ENCODE peak calls at places on chromosomes 12 and 14, in six cellular contexts. One of them, this sample, is unnamed.

GRCh38 chr14:101494826-101495225 is 66.5 kb upstream of the DIO3 start:
- DNase-seq in breast epithelium: no peak
- DNase-seq in suprapubic skin: peak
- DNase-seq in adrenal gland: no peak
- DNase-seq in dorsolateral prefrontal cortex: peak
- DNase-seq in lung: no peak
- DNase-seq in this sample: peak

GRCh38 chr14:59277659-59278058 is 89.2 kb downstream of the DAAM1 start:
- DNase-seq in breast epithelium: no peak
- DNase-seq in suprapubic skin: no peak
- DNase-seq in adrenal gland: no peak
- DNase-seq in lung: no peak
- DNase-seq in dorsolateral prefrontal cortex: no peak
- DNase-seq in this sample: no peak

GRCh38 chr12:124720019-124720686 is 143.5 kb downstream of the SCARB1 start:
- DNase-seq in lung: no peak
- DNase-seq in adrenal gland: peak
- DNase-seq in breast epithelium: peak
- DNase-seq in dorsolateral prefrontal cortex: no peak
- DNase-seq in suprapubic skin: no peak
- DNase-seq in this sample: no peak

GRCh38 chr12:17276196-17276595 is 670.2 kb upstream of the LMO3 start:
- DNase-seq in lung: no peak
- DNase-seq in adrenal gland: no peak
- DNase-seq in suprapubic skin: no peak
- DNase-seq in dorsolateral prefrontal cortex: no peak
- DNase-seq in breast epithelium: no peak
- DNase-seq in this sample: no peak

GRCh38 chr14:105151838-105152793 is 16.5 kb downstream of the JAG2 start:
- DNase-seq in lung: no peak
- DNase-seq in suprapubic skin: no peak
- DNase-seq in dorsolateral prefrontal cortex: no peak
- DNase-seq in adrenal gland: no peak
- DNase-seq in breast epithelium: no peak
- DNase-seq in this sample: no peak

GRCh38 chr14:56138987-56139386 is 20.8 kb downstream of the PELI2 start:
- DNase-seq in lung: no peak
- DNase-seq in breast epithelium: no peak
- DNase-seq in dorsolateral prefrontal cortex: no peak
- DNase-seq in adrenal gland: no peak
- DNase-seq in suprapubic skin: no peak
- DNase-seq in this sample: no peak

GRCh38 chr12:48973531-48973930 is 2.0 kb upstream of the WNT10B start:
- DNase-seq in suprapubic skin: no peak
- DNase-seq in dorsolateral prefrontal cortex: no peak
- DNase-seq in adrenal gland: peak
- DNase-seq in breast epithelium: no peak
- DNase-seq in lung: no peak
- DNase-seq in this sample: no peak

GRCh38 chr12:53478865-53479264 is 20.4 kb downstream of the MAP3K12 start:
- DNase-seq in suprapubic skin: no peak
- DNase-seq in adrenal gland: no peak
- DNase-seq in breast epithelium: no peak
- DNase-seq in lung: no peak
- DNase-seq in dorsolateral prefrontal cortex: no peak
- DNase-seq in this sample: no peak

GRCh38 chr12:117527480-117527857 is 166.0 kb upstream of the NOS1 start:
- DNase-seq in breast epithelium: no peak
- DNase-seq in lung: no peak
- DNase-seq in dorsolateral prefrontal cortex: no peak
- DNase-seq in adrenal gland: no peak
- DNase-seq in suprapubic skin: no peak
- DNase-seq in this sample: no peak

GRCh38 chr14:51335521-51335920 is 95.5 kb downstream of the TMX1 start:
- DNase-seq in adrenal gland: peak
- DNase-seq in dorsolateral prefrontal cortex: no peak
- DNase-seq in lung: no peak
- DNase-seq in suprapubic skin: peak
- DNase-seq in breast epithelium: peak
- DNase-seq in this sample: peak

GRCh38 chr12:88775742-88776151 is 195.5 kb upstream of the KITLG start:
- DNase-seq in dorsolateral prefrontal cortex: no peak
- DNase-seq in lung: no peak
- DNase-seq in adrenal gland: no peak
- DNase-seq in breast epithelium: no peak
- DNase-seq in suprapubic skin: no peak
- DNase-seq in this sample: no peak

GRCh38 chr12:96197503-96198272 is 3.5 kb downstream of the ELK3 start:
- DNase-seq in suprapubic skin: no peak
- DNase-seq in dorsolateral prefrontal cortex: no peak
- DNase-seq in breast epithelium: no peak
- DNase-seq in lung: no peak
- DNase-seq in adrenal gland: no peak
- DNase-seq in this sample: no peak

GRCh38 chr14:101056446-101056845 is 152.9 kb upstream of the RTL1 start:
- DNase-seq in lung: no peak
- DNase-seq in breast epithelium: no peak
- DNase-seq in adrenal gland: no peak
- DNase-seq in dorsolateral prefrontal cortex: no peak
- DNase-seq in suprapubic skin: no peak
- DNase-seq in this sample: no peak

GRCh38 chr12:49811961-49812401 is 16.2 kb downstream of the NCKAP5L start:
- DNase-seq in adrenal gland: no peak
- DNase-seq in lung: no peak
- DNase-seq in suprapubic skin: no peak
- DNase-seq in breast epithelium: no peak
- DNase-seq in dorsolateral prefrontal cortex: no peak
- DNase-seq in this sample: no peak

GRCh38 chr12:120979862-120980696 is 1.7 kb downstream of the HNF1A start:
- DNase-seq in adrenal gland: no peak
- DNase-seq in lung: no peak
- DNase-seq in suprapubic skin: no peak
- DNase-seq in breast epithelium: no peak
- DNase-seq in dorsolateral prefrontal cortex: no peak
- DNase-seq in this sample: no peak

GRCh38 chr12:28096649-28097048 is 93.6 kb upstream of the CCDC91 start:
- DNase-seq in dorsolateral prefrontal cortex: no peak
- DNase-seq in adrenal gland: no peak
- DNase-seq in suprapubic skin: no peak
- DNase-seq in lung: no peak
- DNase-seq in breast epithelium: no peak
- DNase-seq in this sample: no peak

DNA sequence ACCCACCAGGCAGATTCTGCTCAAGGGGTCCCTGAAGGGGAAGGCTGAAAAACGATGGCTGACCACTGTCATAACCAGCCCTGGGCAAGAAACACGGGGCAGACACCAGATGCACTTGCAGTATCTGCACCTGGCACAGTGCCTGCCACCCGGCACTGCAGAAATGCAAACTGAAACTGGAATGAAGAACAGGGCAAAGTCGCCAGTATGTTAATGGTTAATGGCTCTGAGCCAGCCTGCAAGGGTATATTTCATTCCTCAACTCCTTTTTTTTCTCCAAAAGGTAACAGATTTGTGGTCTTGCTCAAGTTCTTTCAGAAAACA is 31.6 kb downstream of the MAX start:
- DNase-seq in lung: no peak
- DNase-seq in suprapubic skin: no peak
- DNase-seq in dorsolateral prefrontal cortex: no peak
- DNase-seq in breast epithelium: no peak
- DNase-seq in adrenal gland: peak
- DNase-seq in this sample: no peak
- H3K4me3 ChIP-seq in lung: no peak
- H3K4me3 ChIP-seq in suprapubic skin: peak
- H3K4me3 ChIP-seq in dorsolateral prefrontal cortex: no peak
- H3K4me3 ChIP-seq in breast epithelium: peak
- H3K4me3 ChIP-seq in adrenal gland: no peak
- H3K4me3 ChIP-seq in this sample: no peak

GRCh38 chr12:51480978-51481377 is 56.3 kb downstream of the SLC4A8 start:
- DNase-seq in adrenal gland: no peak
- DNase-seq in dorsolateral prefrontal cortex: no peak
- DNase-seq in lung: no peak
- DNase-seq in breast epithelium: no peak
- DNase-seq in suprapubic skin: no peak
- DNase-seq in this sample: no peak
- H3K27ac ChIP-seq in adrenal gland: no peak
- H3K27ac ChIP-seq in dorsolateral prefrontal cortex: no peak
- H3K27ac ChIP-seq in lung: no peak
- H3K27ac ChIP-seq in breast epithelium: no peak
- H3K27ac ChIP-seq in suprapubic skin: no peak
- H3K27ac ChIP-seq in this sample: no peak

DNA sequence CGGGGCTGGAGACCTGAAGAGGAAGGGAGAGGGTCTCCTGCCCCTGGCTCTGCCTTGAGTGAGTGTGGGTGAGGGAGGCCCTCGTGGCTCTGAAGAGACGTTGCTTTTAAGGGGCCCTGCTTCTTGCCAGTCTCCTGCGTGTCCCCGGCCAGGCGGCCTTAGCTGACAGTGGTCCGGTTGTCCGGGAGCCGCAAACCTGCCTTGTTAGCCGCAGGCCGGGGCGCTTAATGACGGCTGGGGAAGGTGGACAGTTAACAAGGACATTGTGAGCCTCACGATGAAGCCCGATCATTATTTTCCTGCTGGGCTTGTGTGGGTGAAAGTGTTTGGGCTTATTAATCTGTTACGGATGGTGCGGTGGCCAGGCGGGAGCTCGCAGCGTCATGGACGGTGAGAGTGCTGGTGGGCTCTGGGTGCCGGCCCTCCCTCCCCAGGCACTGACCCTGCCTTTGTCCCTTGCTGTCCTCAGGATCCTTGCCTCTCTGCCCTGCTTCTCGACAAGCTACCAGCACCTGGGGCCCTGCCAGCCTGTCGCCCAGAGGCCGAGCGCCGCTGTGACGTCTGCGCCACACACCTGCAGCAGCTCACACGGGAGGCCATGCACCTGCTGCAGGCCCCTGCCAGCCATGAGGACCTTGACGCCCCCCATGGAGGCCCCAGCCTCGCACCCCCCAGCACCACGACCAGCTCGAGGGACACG is 13.3 kb downstream of the KIF26A start:
- DNase-seq in suprapubic skin: no peak
- DNase-seq in adrenal gland: no peak
- DNase-seq in breast epithelium: no peak
- DNase-seq in dorsolateral prefrontal cortex: no peak
- DNase-seq in lung: no peak
- DNase-seq in this sample: no peak
- TF ChIP-seq CTCF in suprapubic skin: no peak
- TF ChIP-seq CTCF in adrenal gland: no peak
- TF ChIP-seq CTCF in breast epithelium: no peak
- TF ChIP-seq CTCF in dorsolateral prefrontal cortex: no peak
- TF ChIP-seq CTCF in lung: no peak
- TF ChIP-seq CTCF in this sample: no peak

GRCh38 chr12:69070319-69071090 is 137.5 kb upstream of the CPM start:
- DNase-seq in adrenal gland: peak
- DNase-seq in breast epithelium: peak
- DNase-seq in suprapubic skin: no peak
- DNase-seq in lung: peak
- DNase-seq in dorsolateral prefrontal cortex: peak
- DNase-seq in this sample: peak
- H3K4me3 ChIP-seq in adrenal gland: no peak
- H3K4me3 ChIP-seq in breast epithelium: no peak
- H3K4me3 ChIP-seq in suprapubic skin: no peak
- H3K4me3 ChIP-seq in lung: no peak
- H3K4me3 ChIP-seq in dorsolateral prefrontal cortex: no peak
- H3K4me3 ChIP-seq in this sample: no peak

DNA sequence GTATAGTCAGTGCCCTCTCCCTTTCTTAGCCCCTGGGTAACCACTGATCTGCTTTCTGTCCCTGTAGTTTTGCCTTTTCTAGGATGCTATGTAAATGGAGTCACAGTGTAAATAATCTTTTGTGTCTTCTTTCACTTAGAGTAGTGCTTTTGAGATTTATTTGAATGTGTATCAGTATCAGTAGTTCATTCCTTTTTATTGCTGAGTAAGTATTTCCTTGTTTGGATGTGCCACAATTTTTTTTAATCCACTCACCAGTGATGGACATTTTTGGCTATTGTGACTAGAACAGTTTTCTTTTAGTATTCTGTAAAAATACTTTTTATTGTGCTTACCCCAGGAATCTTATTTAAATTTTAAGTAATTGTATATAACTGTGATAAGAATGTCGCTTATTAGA is 3.4 kb downstream of the MARK3 start:
- DNase-seq in adrenal gland: no peak
- DNase-seq in lung: no peak
- DNase-seq in suprapubic skin: no peak
- DNase-seq in breast epithelium: no peak
- DNase-seq in dorsolateral prefrontal cortex: no peak
- DNase-seq in this sample: no peak
- H3K27ac ChIP-seq in adrenal gland: no peak
- H3K27ac ChIP-seq in lung: no peak
- H3K27ac ChIP-seq in suprapubic skin: no peak
- H3K27ac ChIP-seq in breast epithelium: no peak
- H3K27ac ChIP-seq in dorsolateral prefrontal cortex: peak
- H3K27ac ChIP-seq in this sample: peak

GRCh38 chr14:89954045-89955021 is at the start of gene EFCAB11:
- DNase-seq in lung: peak
- DNase-seq in suprapubic skin: peak
- DNase-seq in dorsolateral prefrontal cortex: peak
- DNase-seq in adrenal gland: peak
- DNase-seq in breast epithelium: peak
- DNase-seq in this sample: peak
- TF ChIP-seq CTCF in lung: peak
- TF ChIP-seq CTCF in suprapubic skin: no peak
- TF ChIP-seq CTCF in dorsolateral prefrontal cortex: no peak
- TF ChIP-seq CTCF in adrenal gland: no peak
- TF ChIP-seq CTCF in breast epithelium: no peak
- TF ChIP-seq CTCF in this sample: no peak

DNA sequence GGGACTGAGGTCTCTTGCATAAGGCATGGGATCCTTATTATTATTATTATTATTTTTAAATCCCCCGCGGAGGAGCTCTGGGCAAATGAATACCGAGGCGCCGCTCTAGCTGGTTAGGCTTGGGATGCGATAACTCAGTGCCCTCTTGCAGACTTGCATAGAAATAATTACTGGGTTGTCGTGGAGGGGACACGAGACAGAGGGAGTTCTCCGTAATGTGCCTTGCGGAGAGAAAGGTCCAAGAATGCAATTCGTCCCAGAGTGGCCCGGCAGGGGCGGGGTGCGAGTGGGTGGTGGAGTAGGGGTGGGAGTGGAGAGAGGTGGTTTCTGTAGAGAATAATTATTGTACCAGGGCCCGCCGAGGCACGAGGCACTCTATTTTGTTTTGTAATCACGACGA is 2.5 kb upstream of the TBX5 start:
- DNase-seq in suprapubic skin: no peak
- DNase-seq in adrenal gland: no peak
- DNase-seq in lung: no peak
- DNase-seq in dorsolateral prefrontal cortex: no peak
- DNase-seq in breast epithelium: no peak
- DNase-seq in this sample: no peak
- H3K4me3 ChIP-seq in suprapubic skin: peak
- H3K4me3 ChIP-seq in adrenal gland: no peak
- H3K4me3 ChIP-seq in lung: peak
- H3K4me3 ChIP-seq in dorsolateral prefrontal cortex: no peak
- H3K4me3 ChIP-seq in breast epithelium: peak
- H3K4me3 ChIP-seq in this sample: no peak

This sample was measured in tibial artery.